ENCODE peak calls at places on chromosomes 5 and 9, in four cellular contexts. N, S, Y and K are unnamed samples. For H3K36me3, the result is how much of the 10 kb centered on the place peaks cover.

GRCh38 chr5:107519900-107520354 is 150.8 kb downstream of the EFNA5 start:
- DNase-seq in Y (no peak), N (peak), S (peak), K (no peak)

GRCh38 chr5:169667896-169668674 is 31.0 kb downstream of the DOCK2 start:
- DNase-seq in Y (no peak), N (no peak), S (no peak), K (no peak)

GRCh38 chr5:172370648-172371248 is 83.6 kb downstream of the SH3PXD2B start:
- DNase-seq in N (peak), S (peak), Y (peak), K (no peak)

GRCh38 chr5:135462304-135462703 is 10.2 kb upstream of the TIFAB start:
- DNase-seq in Y (peak), N (peak), S (peak), K (peak)

GRCh38 chr5:154937718-154938466 is at the start of gene GEMIN5:
- DNase-seq in Y (peak), S (peak), N (peak), K (peak)

GRCh38 chr5:72920690-72921089 is 35.2 kb upstream of the FCHO2 start:
- DNase-seq in N (peak), S (peak), Y (no peak), K (no peak)

GRCh38 chr9:82763631-82764030 is 299.3 kb downstream of the RASEF start:
- DNase-seq in Y (peak), S (peak), N (no peak), K (peak)

GRCh38 chr5:144774247-144774646 is 603.6 kb downstream of the KCTD16 start:
- DNase-seq in Y (no peak), S (no peak), N (no peak), K (no peak)

GRCh38 chr5:138909734-138910133 is 34.6 kb upstream of the LRRTM2 start:
- DNase-seq in S (no peak), Y (no peak), N (no peak), K (no peak)

GRCh38 chr5:61357745-61358144 is 25.7 kb downstream of the ZSWIM6 start:
- DNase-seq in S (peak), Y (peak), N (no peak), K (peak)

GRCh38 chr9:85723220-85723619 is 18.5 kb downstream of the AGTPBP1 start:
- DNase-seq in S (peak), Y (peak), N (no peak), K (no peak)

GRCh38 chr5:98827161-98827560 is 53.7 kb downstream of the RGMB start:
- DNase-seq in N (peak), Y (no peak), S (peak), K (peak)

GRCh38 chr5:140549237-140550144 is 2.0 kb downstream of the EIF4EBP3 start:
- DNase-seq in Y (peak), S (no peak), N (no peak), K (no peak)

GRCh38 chr5:140548300-140548688 is 832 bp downstream of the EIF4EBP3 start:
- DNase-seq in S (no peak), N (no peak), Y (no peak), K (no peak)

GRCh38 chr5:140547508-140548299 is at the start of gene EIF4EBP3:
- DNase-seq in N (peak), S (peak), Y (peak), K (peak)

GRCh38 chr5:140550147-140551079 is 3.0 kb downstream of the EIF4EBP3 start:
- DNase-seq in N (no peak), S (no peak), Y (peak), K (no peak)

DNA sequence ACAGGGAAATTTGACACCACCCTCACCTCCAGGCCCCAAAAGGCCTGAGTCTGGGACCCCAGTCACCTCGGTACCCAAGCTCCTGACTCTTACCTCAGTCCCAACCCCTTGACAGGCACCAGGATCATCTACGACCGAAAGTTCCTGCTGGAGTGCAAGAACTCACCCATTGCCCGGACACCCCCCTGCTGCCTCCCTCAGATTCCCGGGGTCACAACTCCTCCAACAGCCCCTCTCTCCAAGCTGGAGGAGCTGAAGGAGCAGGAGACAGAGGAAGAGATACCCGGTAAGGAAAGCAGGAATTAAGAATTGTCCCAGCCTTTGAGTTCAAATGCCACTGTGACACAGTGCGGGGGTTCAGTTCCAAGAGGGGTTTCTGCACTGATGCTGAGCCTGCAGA is 1.3 kb downstream of the EIF4EBP3 start:
- DNase-seq in Y (no peak), S (no peak), N (no peak), K (no peak)
- H3K4me3 ChIP-seq in Y (no peak), S (no peak), N (no peak), K (no peak)

GRCh38 chr9:2780326-2780725 is 63.0 kb downstream of the KCNV2 start:
- DNase-seq in N (no peak), Y (no peak), S (no peak), K (no peak)

GRCh38 chr9:2780846-2781245 is 63.0 kb downstream of the PUM3 start:
- DNase-seq in N (no peak), Y (no peak), S (no peak), K (no peak)

GRCh38 chr9:2785060-2785459 is 58.8 kb downstream of the PUM3 start:
- DNase-seq in Y (no peak), S (no peak), N (no peak), K (no peak)

GRCh38 chr9:2778816-2779215 is 61.5 kb downstream of the KCNV2 start:
- DNase-seq in Y (no peak), N (no peak), S (no peak), K (no peak)

GRCh38 chr9:2781336-2781735 is 62.6 kb downstream of the PUM3 start:
- DNase-seq in Y (no peak), S (no peak), N (no peak), K (no peak)
- H3K36me3 ChIP-seq in Y (half or more), S (under half), N (under half), K (under half)

DNA sequence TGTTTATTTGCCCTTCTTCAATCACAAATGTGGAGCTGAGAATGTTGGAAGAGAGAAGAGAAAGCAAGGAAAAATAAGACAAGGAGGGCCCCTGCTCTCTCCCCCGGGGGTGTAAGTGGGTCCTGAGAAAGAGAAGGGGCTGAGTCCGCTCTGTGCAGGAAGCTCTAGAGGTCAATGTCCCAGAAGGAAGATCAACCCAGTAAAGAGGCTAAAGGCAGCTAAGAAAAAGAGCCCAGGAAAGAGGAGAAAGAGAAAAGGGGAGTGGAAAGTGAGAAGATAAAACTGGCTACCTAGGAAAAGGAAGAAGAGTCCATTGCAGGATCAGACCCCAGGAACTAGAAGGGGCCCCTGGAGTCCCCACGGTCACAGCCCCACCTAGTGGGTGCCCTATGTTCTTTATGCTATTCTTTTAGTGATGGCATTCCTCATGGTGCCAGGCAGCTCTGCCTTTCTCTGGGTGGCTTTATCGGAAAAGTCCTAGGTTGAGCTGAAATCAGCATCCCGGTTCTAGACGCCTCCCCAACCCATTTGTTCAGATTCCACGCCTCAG is 583.4 kb downstream of the ACTL7B start:
- DNase-seq in Y (peak), S (peak), N (peak), K (peak)
- H3K4me3 ChIP-seq in Y (no peak), S (no peak), N (no peak), K (no peak)

GRCh38 chr5:14308384-14309154 is 165.4 kb downstream of the TRIO start:
- DNase-seq in N (no peak), Y (no peak), S (no peak), K (no peak)
- H3K36me3 ChIP-seq in N (under half), Y (under half), S (under half), K (under half)